ENCODE peak calls at places on chromosomes 16 and 17, in five cellular contexts. One of them, this sample, is unnamed.

GRCh38 chr16:69814561-69814960 is 52.4 kb downstream of the WWP2 start:
- DNase-seq in hippocampal formation: no peak
- DNase-seq in germinal center: no peak
- DNase-seq in activated gamma-delta T cell: no peak
- DNase-seq in stimulated activated CD4-positive, alpha-beta T cell treated with anti-CD3 and anti-CD28 coated beads, Interleukin-4, amount 100 ng/mL, for 4 hours: no peak
- DNase-seq in this sample: no peak

GRCh38 chr16:106623-107324 is 28.7 kb downstream of the MPG start:
- DNase-seq in hippocampal formation: peak
- DNase-seq in germinal center: peak
- DNase-seq in activated gamma-delta T cell: no peak
- DNase-seq in stimulated activated CD4-positive, alpha-beta T cell treated with anti-CD3 and anti-CD28 coated beads, Interleukin-4, amount 100 ng/mL, for 4 hours: peak
- DNase-seq in this sample: peak

GRCh38 chr17:33144837-33145236 is 148.3 kb downstream of the ASIC2 start:
- DNase-seq in hippocampal formation: no peak
- DNase-seq in germinal center: no peak
- DNase-seq in activated gamma-delta T cell: no peak
- DNase-seq in stimulated activated CD4-positive, alpha-beta T cell treated with anti-CD3 and anti-CD28 coated beads, Interleukin-4, amount 100 ng/mL, for 4 hours: no peak
- DNase-seq in this sample: no peak

GRCh38 chr17:80210348-80211108 is 9.6 kb downstream of the SGSH start:
- DNase-seq in hippocampal formation: no peak
- DNase-seq in germinal center: no peak
- DNase-seq in activated gamma-delta T cell: no peak
- DNase-seq in stimulated activated CD4-positive, alpha-beta T cell treated with anti-CD3 and anti-CD28 coated beads, Interleukin-4, amount 100 ng/mL, for 4 hours: no peak
- DNase-seq in this sample: no peak

GRCh38 chr17:79039171-79039570 is 15.2 kb downstream of the C1QTNF1 start:
- DNase-seq in hippocampal formation: no peak
- DNase-seq in germinal center: no peak
- DNase-seq in activated gamma-delta T cell: no peak
- DNase-seq in stimulated activated CD4-positive, alpha-beta T cell treated with anti-CD3 and anti-CD28 coated beads, Interleukin-4, amount 100 ng/mL, for 4 hours: no peak
- DNase-seq in this sample: no peak

GRCh38 chr17:79802736-79803420 is 6.0 kb upstream of the CBX8 start:
- DNase-seq in hippocampal formation: no peak
- DNase-seq in germinal center: no peak
- DNase-seq in activated gamma-delta T cell: no peak
- DNase-seq in stimulated activated CD4-positive, alpha-beta T cell treated with anti-CD3 and anti-CD28 coated beads, Interleukin-4, amount 100 ng/mL, for 4 hours: no peak
- DNase-seq in this sample: peak

GRCh38 chr16:69397821-69398521 is 12.2 kb upstream of the TERF2 start:
- DNase-seq in hippocampal formation: peak
- DNase-seq in germinal center: no peak
- DNase-seq in activated gamma-delta T cell: no peak
- DNase-seq in stimulated activated CD4-positive, alpha-beta T cell treated with anti-CD3 and anti-CD28 coated beads, Interleukin-4, amount 100 ng/mL, for 4 hours: no peak
- DNase-seq in this sample: peak

GRCh38 chr16:55703003-55704001 is 47.5 kb downstream of the SLC6A2 start:
- DNase-seq in hippocampal formation: peak
- DNase-seq in germinal center: peak
- DNase-seq in activated gamma-delta T cell: no peak
- DNase-seq in stimulated activated CD4-positive, alpha-beta T cell treated with anti-CD3 and anti-CD28 coated beads, Interleukin-4, amount 100 ng/mL, for 4 hours: no peak
- DNase-seq in this sample: no peak

GRCh38 chr16:26859086-26859485 is 207.6 kb upstream of the C16orf82 start:
- DNase-seq in hippocampal formation: no peak
- DNase-seq in germinal center: no peak
- DNase-seq in activated gamma-delta T cell: no peak
- DNase-seq in stimulated activated CD4-positive, alpha-beta T cell treated with anti-CD3 and anti-CD28 coated beads, Interleukin-4, amount 100 ng/mL, for 4 hours: no peak
- DNase-seq in this sample: no peak

This sample was measured in upper lobe of left lung.